ENCODE peak calls at places on chromosomes 11 and 22, in eight cellular contexts. U, W, M, X, I, R, T and V are unnamed samples.

GRCh38 chr22:45604239-45604711 is 67.4 kb upstream of the ATXN10 start:
- DNase-seq in M (no peak), U (no peak), X (no peak), W (no peak), T (peak), R (no peak), I (peak), V (peak)

GRCh38 chr11:17531818-17532131 is 12.4 kb downstream of the USH1C start:
- DNase-seq in M (no peak), X (no peak), T (peak), U (no peak), W (no peak), R (no peak), I (peak), V (peak)

GRCh38 chr11:66858939-66859685 is 2.2 kb downstream of the LRFN4 start:
- DNase-seq in U (no peak), X (no peak), W (no peak), I (no peak), M (no peak), R (no peak), T (no peak), V (peak)

GRCh38 chr11:77106321-77106720 is 3.7 kb downstream of the OMP start:
- DNase-seq in I (no peak), U (no peak), T (peak), W (no peak), X (no peak), M (no peak), R (no peak), V (no peak)

GRCh38 chr22:44461083-44461375 is 37.0 kb downstream of the RTL6 start:
- DNase-seq in U (no peak), W (no peak), I (no peak), X (no peak), T (no peak), M (no peak), R (no peak), V (peak)

GRCh38 chr22:35921777-35922176 is 106.8 kb downstream of the RBFOX2 start:
- DNase-seq in W (no peak), T (peak), M (no peak), I (peak), R (peak), U (peak), X (peak), V (peak)

GRCh38 chr11:123473941-123474668 is 44.0 kb downstream of the GRAMD1B start:
- DNase-seq in I (peak), W (no peak), U (no peak), T (peak), R (no peak), X (peak), M (no peak), V (peak)

GRCh38 chr22:46081036-46081830 is 69.1 kb upstream of the PPARA start:
- DNase-seq in T (no peak), I (no peak), W (no peak), X (no peak), M (no peak), R (no peak), U (no peak), V (peak)

GRCh38 chr11:57941875-57942274 is 81.8 kb upstream of the OR9Q1 start:
- DNase-seq in T (no peak), R (no peak), M (no peak), W (no peak), U (no peak), I (no peak), X (no peak), V (no peak)

GRCh38 chr11:73633999-73634398 is 12.4 kb upstream of the PLEKHB1 start:
- DNase-seq in X (no peak), T (no peak), M (no peak), I (no peak), W (no peak), U (no peak), R (no peak), V (no peak)

GRCh38 chr22:47000256-47000655 is 237.8 kb downstream of the TBC1D22A start:
- DNase-seq in M (no peak), X (no peak), R (no peak), T (no peak), I (no peak), W (no peak), U (no peak), V (peak)

GRCh38 chr11:26106713-26107112 is 225.2 kb upstream of the ANO3 start:
- DNase-seq in U (no peak), I (no peak), R (no peak), X (no peak), M (no peak), T (no peak), W (no peak), V (no peak)

GRCh38 chr11:61587541-61587941 is 6.7 kb upstream of the SYT7 start:
- DNase-seq in X (no peak), T (peak), W (no peak), M (no peak), R (no peak), U (no peak), I (peak), V (peak)

GRCh38 chr22:19708323-19709011 is 5.8 kb upstream of the SEPTIN5 start:
- DNase-seq in T (no peak), I (no peak), R (no peak), U (no peak), W (no peak), X (no peak), M (no peak), V (peak)

GRCh38 chr11:123822022-123822421 is 15.9 kb upstream of the OR6M1 start:
- DNase-seq in T (peak), U (no peak), X (no peak), M (no peak), W (no peak), I (no peak), R (no peak), V (no peak)

GRCh38 chr11:108224908-108225786 is 2.3 kb downstream of the ATM start:
- DNase-seq in R (no peak), T (no peak), I (no peak), M (no peak), U (no peak), W (peak), X (no peak), V (no peak)

GRCh38 chr11:117528061-117528780 is 200.6 kb downstream of the CEP164 start:
- DNase-seq in T (no peak), X (no peak), U (no peak), R (no peak), W (no peak), I (no peak), M (no peak), V (peak)

GRCh38 chr11:70082829-70083228 is 4.7 kb downstream of the ANO1 start:
- DNase-seq in I (no peak), R (no peak), X (no peak), T (no peak), W (no peak), M (no peak), U (no peak), V (peak)